ENCODE peak calls at places on chromosomes 1 and 21, in five cellular contexts. M is kidney, D is RWPE1, O is GM23248, E is spleen. C is an unnamed sample.

GRCh38 chr1:156959414-156959813 is 39.0 kb downstream of the LRRC71 start:
- DNase-seq in M (no peak), D (no peak), E (no peak), O (no peak), C (no peak)

GRCh38 chr1:113242481-113242880 is 147.8 kb upstream of the MAGI3 start:
- DNase-seq in O (no peak), E (no peak), M (no peak), D (no peak), C (no peak)

GRCh38 chr1:34166191-34167090 is 1.4 kb upstream of the CSMD2 start:
- DNase-seq in O (peak), M (no peak), D (no peak), E (no peak), C (no peak)

GRCh38 chr1:85343612-85344255 is 67.3 kb upstream of the BCL10 start:
- DNase-seq in O (peak), D (no peak), M (no peak), E (no peak), C (no peak)

GRCh38 chr1:12460121-12460520 is 157.9 kb downstream of the DHRS3 start:
- DNase-seq in O (no peak), D (no peak), E (no peak), M (no peak), C (no peak)

GRCh38 chr1:22257286-22258275 is 114.7 kb upstream of the WNT4 start:
- DNase-seq in O (no peak), D (no peak), E (no peak), M (peak), C (no peak)

GRCh38 chr1:235697517-235697916 is 47.9 kb upstream of the GNG4 start:
- DNase-seq in O (no peak), M (no peak), E (no peak), D (no peak), C (no peak)

GRCh38 chr21:44088401-44088780 is 18.8 kb upstream of the PWP2 start:
- DNase-seq in D (no peak), M (peak), E (no peak), O (no peak), C (no peak)

GRCh38 chr1:222054416-222054815 is 312.5 kb upstream of the DUSP10 start:
- DNase-seq in O (no peak), E (no peak), M (no peak), D (no peak), C (no peak)

GRCh38 chr1:93681549-93682412 is at the start of gene BCAR3:
- DNase-seq in E (peak), M (peak), D (peak), O (peak), C (peak)

GRCh38 chr1:17356387-17356992 is 15.5 kb upstream of the PADI6 start:
- DNase-seq in M (no peak), E (no peak), O (no peak), D (no peak), C (no peak)

GRCh38 chr1:17360272-17360956 is 11.6 kb upstream of the PADI6 start:
- DNase-seq in M (no peak), E (no peak), O (no peak), D (no peak), C (no peak)

GRCh38 chr1:17358557-17358956 is 13.4 kb upstream of the PADI6 start:
- DNase-seq in O (no peak), D (no peak), E (no peak), M (no peak), C (no peak)

GRCh38 chr1:17359808-17360207 is 12.2 kb upstream of the PADI6 start:
- DNase-seq in D (no peak), O (no peak), M (no peak), E (no peak), C (no peak)

GRCh38 chr1:17359031-17359430 is 13.0 kb upstream of the PADI6 start:
- DNase-seq in D (no peak), E (no peak), O (no peak), M (no peak), C (no peak)
- H3K27ac ChIP-seq in D (no peak), E (no peak), O (no peak), M (no peak), C (no peak)

GRCh38 chr1:111223126-111223443 is 4.4 kb upstream of the CHI3L2 start:
- DNase-seq in E (no peak), O (no peak), M (no peak), D (no peak), C (no peak)
- H3K27ac ChIP-seq in E (peak), O (no peak), M (no peak), D (no peak), C (no peak)

DNA sequence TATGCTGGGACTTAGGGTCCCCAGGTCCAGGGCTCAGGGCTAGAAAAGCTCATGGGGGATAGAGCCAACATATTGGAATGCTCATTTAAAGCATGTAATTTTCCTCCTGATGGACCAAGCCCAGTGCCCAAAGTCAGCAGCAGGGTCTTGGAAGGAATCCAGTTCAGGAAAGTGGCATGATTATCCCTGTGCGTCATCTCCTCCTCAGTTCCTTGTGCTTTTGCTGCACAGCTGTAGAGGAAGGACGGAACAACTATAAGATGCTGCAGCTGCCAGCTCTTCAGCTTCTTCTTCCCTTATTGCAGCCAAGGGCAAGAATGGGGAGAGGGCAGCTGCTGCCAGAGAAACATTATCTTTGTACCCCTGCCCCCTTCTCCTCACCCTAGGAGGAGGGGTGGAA is 58.4 kb downstream of the OVGP1 start:
- DNase-seq in O (peak), M (no peak), E (no peak), D (no peak), C (no peak)
- H3K27ac ChIP-seq in O (no peak), M (no peak), E (no peak), D (no peak), C (no peak)

DNA sequence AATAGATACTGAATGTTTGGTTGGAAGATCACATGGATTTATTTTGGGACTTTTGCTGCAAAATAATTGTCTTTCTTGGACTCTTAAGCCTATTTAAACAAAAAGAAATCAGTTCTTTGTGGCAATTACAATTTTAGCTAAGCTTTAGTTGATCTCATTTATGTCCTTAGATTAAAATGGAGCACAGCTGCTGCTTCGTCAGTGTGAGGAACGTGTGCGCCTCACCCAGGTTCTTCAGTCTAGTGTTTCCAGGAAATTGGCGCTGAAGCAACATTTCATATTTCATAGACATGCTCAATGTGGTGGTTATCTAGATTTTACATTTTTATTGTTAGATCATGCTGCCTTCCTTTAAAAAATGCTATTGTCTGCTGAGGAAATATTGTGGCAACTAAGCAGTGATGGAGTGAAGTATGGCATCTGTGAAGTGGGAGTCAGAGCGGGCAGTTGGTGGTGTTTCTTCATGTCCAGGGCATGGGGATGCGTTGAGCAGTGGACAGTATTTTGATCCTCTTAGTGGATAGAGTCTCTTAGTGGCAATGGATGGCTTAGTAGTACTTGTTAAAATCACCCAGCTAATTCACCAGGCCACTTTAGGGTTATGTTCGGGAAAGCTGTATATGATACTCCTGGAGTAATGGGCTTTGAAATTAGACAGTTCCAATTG is 5.6 kb downstream of the DDI2 start:
- DNase-seq in D (no peak), O (no peak), E (no peak), M (no peak), C (no peak)
- H3K27ac ChIP-seq in D (no peak), O (peak), E (no peak), M (no peak), C (no peak)

DNA sequence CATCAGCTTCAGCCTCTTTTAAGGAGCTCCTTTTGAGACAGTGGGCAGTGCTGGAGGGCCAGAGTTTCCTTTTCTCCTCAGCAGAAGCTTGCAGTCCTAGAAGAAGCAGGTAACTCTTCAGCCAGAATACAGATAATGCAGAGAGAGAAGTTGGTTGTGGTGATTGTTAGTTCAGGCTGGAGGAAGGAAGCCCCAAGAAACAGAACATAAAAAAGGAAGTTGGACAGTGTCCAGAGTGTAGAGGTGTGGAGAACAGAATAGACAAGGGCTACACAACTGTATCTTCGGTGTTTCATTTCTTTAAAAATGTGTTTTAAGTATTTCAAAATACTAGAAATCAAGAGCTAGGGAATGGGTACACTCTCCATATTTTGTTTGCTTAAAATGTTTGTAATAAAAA is 6.4 kb upstream of the TACSTD2 start:
- DNase-seq in M (no peak), E (no peak), O (no peak), D (no peak), C (peak)
- H3K27ac ChIP-seq in M (no peak), E (peak), O (peak), D (peak), C (no peak)

GRCh38 chr1:165631403-165632151 is 543 bp downstream of the MGST3 start:
- DNase-seq in E (peak), D (peak), O (peak), M (peak), C (no peak)

GRCh38 chr1:165629131-165629530 is 1.9 kb upstream of the MGST3 start:
- DNase-seq in M (no peak), D (no peak), O (no peak), E (no peak), C (no peak)

GRCh38 chr1:165630629-165631402 is at the start of gene MGST3:
- DNase-seq in E (peak), D (peak), M (peak), O (peak), C (peak)

GRCh38 chr1:165629848-165630628 is 996 bp upstream of the MGST3 start:
- DNase-seq in O (peak), M (no peak), D (no peak), E (no peak), C (no peak)

DNA sequence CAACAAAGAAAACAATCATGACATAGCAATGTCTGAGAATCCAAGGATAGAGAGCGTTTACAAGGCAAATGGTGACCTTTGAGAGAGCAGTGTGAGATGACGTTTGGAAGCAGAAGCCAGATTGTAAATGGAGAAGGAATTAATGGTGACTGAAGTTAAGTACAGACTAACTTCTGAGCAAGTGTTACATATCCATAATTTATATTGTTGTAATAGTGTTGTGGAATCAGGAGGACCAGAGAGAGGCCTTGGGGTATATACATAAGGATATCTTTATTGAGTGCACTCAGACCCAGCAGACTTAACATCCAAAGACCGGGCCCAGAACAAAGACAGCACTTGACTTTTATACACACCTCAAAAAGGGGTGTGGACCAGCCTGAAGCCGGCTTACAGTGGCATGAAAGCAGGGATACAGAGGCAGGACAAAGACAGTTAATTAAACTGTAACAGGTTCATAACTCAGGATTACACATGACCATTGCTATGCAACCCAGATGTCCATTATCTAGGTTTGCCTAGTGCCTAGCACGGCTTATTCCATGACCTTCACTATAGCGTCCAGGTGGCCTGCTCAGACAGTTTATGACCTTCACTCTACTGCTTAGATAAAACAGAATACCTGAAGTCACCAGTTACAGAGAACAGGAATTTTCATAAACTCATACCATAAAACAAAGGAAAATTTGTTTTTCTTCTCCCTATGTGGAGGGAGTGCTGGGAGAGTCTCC is 2.7 kb upstream of the MGST3 start:
- DNase-seq in D (no peak), O (no peak), E (no peak), M (no peak), C (no peak)
- H3K27ac ChIP-seq in D (no peak), O (no peak), E (no peak), M (no peak), C (no peak)

GRCh38 chr1:234271243-234271606 is 102.0 kb upstream of the COA6 start:
- DNase-seq in O (no peak), E (no peak), M (no peak), D (no peak), C (no peak)

GRCh38 chr1:234272656-234273312 is 100.5 kb upstream of the COA6 start:
- DNase-seq in M (no peak), E (no peak), O (no peak), D (no peak), C (no peak)

GRCh38 chr1:234270581-234271242 is 102.5 kb upstream of the COA6 start:
- DNase-seq in M (no peak), E (no peak), D (no peak), O (peak), C (no peak)

GRCh38 chr1:234265861-234266260 is 107.4 kb upstream of the COA6 start:
- DNase-seq in D (no peak), E (no peak), M (no peak), O (no peak), C (no peak)

GRCh38 chr1:234270103-234270502 is 103.2 kb upstream of the COA6 start:
- DNase-seq in O (no peak), M (no peak), E (no peak), D (no peak), C (no peak)
- H3K27ac ChIP-seq in O (no peak), M (no peak), E (no peak), D (no peak), C (no peak)

DNA sequence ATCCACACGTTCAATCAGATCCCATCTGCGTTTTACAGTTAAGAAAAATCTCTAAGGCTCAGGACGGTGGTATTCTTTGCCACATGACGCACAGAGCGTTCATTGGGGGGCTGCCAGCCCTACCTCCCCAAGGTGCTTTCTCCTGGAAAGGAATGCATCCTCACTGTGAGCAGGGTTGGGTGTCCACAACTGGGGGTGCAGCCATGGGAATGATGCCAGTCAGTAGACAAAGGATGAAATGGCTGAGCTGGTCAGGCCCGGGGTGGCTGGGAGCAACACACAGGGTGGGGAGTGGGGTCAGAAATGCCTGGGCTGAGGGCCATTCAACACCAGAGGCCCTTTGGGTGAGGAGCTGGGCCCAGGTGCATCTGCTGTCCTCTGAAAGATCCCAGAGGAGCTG is 25.9 kb downstream of the OPTC start:
- DNase-seq in E (no peak), O (no peak), M (no peak), D (no peak), C (no peak)
- H3K27ac ChIP-seq in E (no peak), O (no peak), M (no peak), D (no peak), C (no peak)